ENCODE peak calls at places on chromosomes 4 and X, in eight cellular contexts. E is upper lobe of left lung, A is hepatocyte, K is breast epithelium, P is right atrium auricular region, S is LNCaP clone FGC, R is fibroblast of mammary gland, G is sigmoid colon. C is an unnamed sample.

GRCh38 chr4:20159516-20159915 is 92.2 kb upstream of the SLIT2 start:
- DNase-seq in E (no peak), A (no peak), K (no peak), P (no peak), S (no peak), R (no peak), G (no peak), C (no peak)

GRCh38 chr4:77817304-77818076 is 1.7 kb downstream of the CNOT6L start:
- DNase-seq in E (no peak), A (peak; percentile 57), K (no peak), P (no peak), S (no peak), R (peak; percentile 28), G (no peak), C (no peak)

GRCh38 chr4:149987330-149987751 is 90.9 kb upstream of the DCLK2 start:
- DNase-seq in E (no peak), A (peak; percentile 51), K (no peak), P (no peak), S (no peak), R (peak; percentile 48), G (no peak), C (no peak)

GRCh38 chr4:140117946-140118345 is 36.0 kb downstream of the MAML3 start:
- DNase-seq in E (no peak), A (no peak), K (no peak), P (no peak), S (no peak), R (no peak), G (no peak), C (no peak)

GRCh38 chr4:54378461-54378860 is 149.4 kb downstream of the PDGFRA start:
- DNase-seq in E (no peak), A (no peak), K (no peak), P (no peak), S (no peak), R (peak; percentile 26), G (no peak), C (no peak)

GRCh38 chr4:92307886-92308285 is 4.1 kb downstream of the GRID2 start:
- DNase-seq in E (no peak), A (no peak), K (no peak), P (no peak), S (no peak), R (no peak), G (no peak), C (no peak)

GRCh38 chr4:68951078-68951805 is at the start of gene UGT2A3:
- DNase-seq in E (no peak), A (peak; percentile 53), K (no peak), P (no peak), S (no peak), R (no peak), G (no peak), C (no peak)

GRCh38 chrX:42973321-42973720 is 195.4 kb upstream of the PPP1R2C start:
- DNase-seq in E (no peak), A (no peak), K (no peak), P (no peak), S (no peak), R (no peak), G (no peak), C (no peak)

GRCh38 chr4:1855334-1856070 is 454 bp downstream of the LETM1 start:
- DNase-seq in E (peak; percentile 33), A (peak; percentile 43), K (no peak), P (no peak), S (no peak), R (no peak), G (peak; percentile 73), C (no peak)

GRCh38 chr4:153211986-153212720 is 7.9 kb downstream of the TRIM2 start:
- DNase-seq in E (no peak), A (peak; percentile 44), K (no peak), P (no peak), S (no peak), R (peak; percentile 87), G (no peak), C (no peak)

GRCh38 chr4:151783867-151784266 is 23.1 kb upstream of the GATB start:
- DNase-seq in E (no peak), A (no peak), K (no peak), P (no peak), S (no peak), R (no peak), G (no peak), C (no peak)

GRCh38 chr4:92305148-92305877 is 1.5 kb downstream of the GRID2 start:
- DNase-seq in E (peak; percentile 36), A (peak; percentile 63), K (no peak), P (peak; percentile 61), S (no peak), R (peak; percentile 3), G (no peak), C (peak; percentile 84)

GRCh38 chr4:8117278-8117682 is 41.3 kb downstream of the ABLIM2 start:
- DNase-seq in E (no peak), A (peak; percentile 33), K (no peak), P (no peak), S (peak; percentile 21), R (peak; percentile 44), G (no peak), C (no peak)

GRCh38 chr4:141352775-141353544 is 132.3 kb downstream of the ZNF330 start:
- DNase-seq in E (no peak), A (no peak), K (no peak), P (no peak), S (no peak), R (peak; percentile 48), G (no peak), C (no peak)

GRCh38 chr4:41290486-41290885 is 33.8 kb downstream of the UCHL1 start:
- DNase-seq in E (peak; percentile 54), A (no peak), K (no peak), P (no peak), S (no peak), R (no peak), G (no peak), C (no peak)

GRCh38 chr4:2837904-2838496 is 5.6 kb upstream of the ADD1 start:
- DNase-seq in E (peak; percentile 62), A (peak; percentile 11), K (no peak), P (peak; percentile 78), S (no peak), R (peak; percentile 72), G (peak; percentile 76), C (peak; percentile 32)

GRCh38 chr4:10605056-10605455 is 79.5 kb downstream of the CLNK start:
- DNase-seq in E (no peak), A (no peak), K (no peak), P (no peak), S (no peak), R (no peak), G (no peak), C (no peak)

GRCh38 chr4:121711263-121712000 is 14.7 kb upstream of the ANXA5 start:
- DNase-seq in E (peak; percentile 73), A (peak; percentile 92), K (peak; percentile 78), P (peak; percentile 93), S (no peak), R (peak; percentile 95), G (peak; percentile 96), C (peak; percentile 94)

GRCh38 chr4:147354994-147355393 is 125.9 kb upstream of the EDNRA start:
- DNase-seq in E (no peak), A (no peak), K (no peak), P (no peak), S (no peak), R (no peak), G (no peak), C (no peak)

GRCh38 chr4:124713213-124713592 is 671 bp upstream of the ANKRD50 start:
- DNase-seq in E (peak; percentile 80), A (peak; percentile 84), K (peak; percentile 50), P (peak; percentile 73), S (no peak), R (peak; percentile 81), G (peak; percentile 84), C (peak; percentile 88)

DNA sequence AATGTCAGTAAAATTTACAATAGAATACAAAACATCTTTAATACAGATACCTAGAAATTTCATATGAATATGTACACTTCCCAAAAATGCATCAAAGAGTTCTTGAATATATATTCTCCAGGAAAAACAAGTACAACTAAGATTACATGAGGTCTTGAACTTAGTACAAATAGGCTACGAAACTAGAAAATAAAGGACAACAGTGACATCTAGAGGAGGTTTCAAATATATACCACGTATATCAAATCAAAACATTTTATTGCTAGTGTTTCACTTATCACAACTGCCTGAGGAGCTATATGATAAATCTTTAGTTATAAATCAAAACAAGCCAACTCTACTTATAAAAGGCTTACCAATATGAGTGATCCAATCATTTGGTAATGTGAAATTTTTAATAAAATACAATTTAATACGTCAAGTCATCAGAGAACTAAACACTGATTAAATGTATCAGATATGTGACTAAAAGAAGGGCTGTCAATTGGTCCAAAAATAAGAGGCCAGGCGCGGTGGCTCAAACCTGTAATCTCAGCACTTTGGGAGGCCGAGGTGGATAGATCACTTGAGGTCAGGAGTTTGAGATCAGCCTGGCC is 36.6 kb downstream of the ANAPC10 start:
- DNase-seq in E (no peak), A (peak; percentile 55), K (no peak), P (no peak), S (peak; percentile 46), R (peak; percentile 72), G (no peak), C (no peak)
- TF ChIP-seq CTCF in E (peak; percentile 18), A (peak; percentile 63), K (peak; percentile 43), P (no peak), S (peak; percentile 43), R (peak; percentile 32), G (peak; percentile 24), C (peak; percentile 63)

DNA sequence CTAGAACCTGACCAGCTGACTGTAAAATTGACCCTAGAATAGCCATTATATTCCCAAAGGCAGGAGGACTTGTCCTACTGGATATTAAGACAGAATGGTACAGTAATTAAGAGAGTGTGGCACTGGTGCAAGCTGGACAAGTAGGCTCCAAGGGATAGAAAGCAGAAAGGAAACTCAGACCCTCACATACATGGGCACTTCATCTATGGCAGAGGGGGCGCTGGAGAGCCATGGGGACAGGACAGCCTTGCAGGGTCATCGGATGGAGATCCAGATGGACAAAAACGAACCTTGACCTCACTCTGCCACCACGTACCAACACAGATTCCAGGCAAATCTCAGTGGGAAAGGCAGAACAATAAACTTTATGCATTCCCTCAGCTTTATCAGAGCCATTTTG is 40.6 kb downstream of the GAB3 start:
- DNase-seq in E (no peak), A (no peak), K (no peak), P (no peak), S (no peak), R (no peak), G (no peak), C (no peak)
- TF ChIP-seq CTCF in E (no peak), A (no peak), K (no peak), P (no peak), S (no peak), R (no peak), G (no peak), C (no peak)

GRCh38 chrX:101397779-101398178 is 7.0 kb downstream of the RPL36A start:
- DNase-seq in E (no peak), A (peak; percentile 24), K (no peak), P (no peak), S (no peak), R (peak; percentile 32), G (no peak), C (no peak)
- TF ChIP-seq CTCF in E (no peak), A (no peak), K (no peak), P (no peak), S (no peak), R (no peak), G (no peak), C (no peak)

DNA sequence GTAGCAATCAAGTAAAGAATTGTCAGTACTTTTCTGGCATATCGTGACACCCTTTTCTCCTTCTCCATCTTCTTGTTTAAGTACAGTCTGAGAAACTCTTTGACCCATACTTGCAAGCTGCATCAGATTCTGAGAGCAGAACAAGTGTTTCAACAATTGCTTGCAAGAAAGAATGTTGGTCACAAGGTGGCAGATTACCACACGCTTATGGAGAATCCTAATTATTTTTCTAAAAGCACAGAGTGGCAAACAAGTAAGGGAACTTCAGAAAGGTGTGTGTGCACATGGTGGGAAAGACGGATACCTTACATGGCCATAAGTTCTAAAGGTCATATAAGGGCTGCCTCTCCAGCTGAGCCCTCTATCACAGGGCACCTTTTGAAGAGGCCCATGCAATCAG is 136.4 kb upstream of the FGF13 start:
- DNase-seq in E (no peak), A (peak; percentile 7), K (no peak), P (no peak), S (no peak), R (peak; percentile 42), G (no peak), C (no peak)
- TF ChIP-seq CTCF in E (no peak), A (peak; percentile 27), K (no peak), P (no peak), S (peak; percentile 55), R (peak; percentile 27), G (no peak), C (no peak)